ENCODE peak calls at places on chromosomes 13 and 19, in six cellular contexts. Q is NCI-H1092; K is CD8-positive, alpha-beta T cell; T is RPMI7951; E is EL; R is activated CD4-positive, alpha-beta T cell treated with anti-CD3 and anti-CD28 coated beads, Interleukin-2, amount 10 ng/mL, durations not matched to agents 7 days and 5 days. G is an unnamed sample.

GRCh38 chr19:9881720-9882119 is 46.6 kb downstream of the PIN1 start:
- DNase-seq in Q (no peak), K (no peak), T (no peak), E (no peak), R (no peak), G (no peak)

GRCh38 chr19:11227201-11227886 is 12.1 kb upstream of the ANGPTL8 start:
- DNase-seq in Q (no peak), K (no peak), T (no peak), E (no peak), R (no peak), G (peak)

GRCh38 chr13:35164324-35164932 is 222.4 kb downstream of the NBEA start:
- DNase-seq in Q (no peak), K (no peak), T (peak), E (peak), R (no peak), G (peak)

GRCh38 chr13:24995225-24995804 is 100.6 kb upstream of the PABPC3 start:
- DNase-seq in Q (peak), K (peak), T (peak), E (peak), R (peak), G (peak)

GRCh38 chr13:80979035-80979641 is 638.2 kb upstream of the SPRY2 start:
- DNase-seq in Q (peak), K (no peak), T (peak), E (peak), R (peak), G (peak)

GRCh38 chr13:98129059-98129741 is 13.7 kb upstream of the FARP1 start:
- DNase-seq in Q (no peak), K (no peak), T (no peak), E (peak), R (no peak), G (no peak)

GRCh38 chr19:51552996-51553725 is 17.9 kb upstream of the ZNF175 start:
- DNase-seq in Q (no peak), K (no peak), T (peak), E (peak), R (peak), G (peak)

GRCh38 chr19:44848036-44848804 is 2.1 kb downstream of the NECTIN2 start:
- DNase-seq in Q (no peak), K (no peak), T (peak), E (peak), R (no peak), G (peak)

GRCh38 chr13:42420304-42420703 is 148.4 kb downstream of the AKAP11 start:
- DNase-seq in Q (no peak), K (no peak), T (no peak), E (no peak), R (no peak), G (no peak)

GRCh38 chr13:99331881-99332293 is 24.7 kb upstream of the GPR183 start:
- DNase-seq in Q (no peak), K (no peak), T (peak), E (no peak), R (no peak), G (no peak)

GRCh38 chr13:109281017-109281416 is 505.4 kb downstream of the IRS2 start:
- DNase-seq in Q (no peak), K (no peak), T (no peak), E (no peak), R (no peak), G (no peak)

GRCh38 chr13:19680751-19681150 is 47.3 kb downstream of the MPHOSPH8 start:
- DNase-seq in Q (no peak), K (no peak), T (no peak), E (peak), R (no peak), G (no peak)

GRCh38 chr13:44174769-44175425 is 198.7 kb upstream of the SERP2 start:
- DNase-seq in Q (no peak), K (no peak), T (peak), E (peak), R (no peak), G (no peak)

GRCh38 chr13:80033286-80033685 is 307.6 kb downstream of the SPRY2 start:
- DNase-seq in Q (no peak), K (no peak), T (peak), E (no peak), R (no peak), G (no peak)

GRCh38 chr13:110387451-110388140 is 80.5 kb downstream of the COL4A2 start:
- DNase-seq in Q (no peak), K (no peak), T (peak), E (peak), R (no peak), G (no peak)

GRCh38 chr19:18999016-18999758 is 34.1 kb downstream of the SUGP2 start:
- DNase-seq in Q (no peak), K (no peak), T (peak), E (peak), R (no peak), G (peak)

GRCh38 chr19:2556221-2557092 is 80.5 kb downstream of the GADD45B start:
- DNase-seq in Q (no peak), K (no peak), T (no peak), E (no peak), R (no peak), G (no peak)

GRCh38 chr19:5889288-5889971 is 14.2 kb downstream of the NDUFA11 start:
- DNase-seq in Q (no peak), K (no peak), T (no peak), E (peak), R (no peak), G (no peak)

G was measured in endothelial cell of umbilical vein.